ENCODE peak calls at places on chromosomes 12 and 14, in seven cellular contexts. One of them, this sample, is unnamed.

GRCh38 chr14:66009104-66009503 is 477.1 kb upstream of the CCDC196 start:
- DNase-seq in GM10248: no peak
- DNase-seq in HT-29: no peak
- DNase-seq in activated T-helper 1 cell treated with anti-CD3 and anti-CD28 coated beads, Interleukin-2, amount 50 U/mL, for 16 hours: no peak
- DNase-seq in HCEC 1CT: no peak
- DNase-seq in ACHN: peak; percentile 1
- DNase-seq in HEK293T: no peak
- DNase-seq in this sample: peak; percentile 56

GRCh38 chr14:93976477-93977057 is at the start of gene ASB2:
- DNase-seq in GM10248: no peak
- DNase-seq in HT-29: no peak
- DNase-seq in activated T-helper 1 cell treated with anti-CD3 and anti-CD28 coated beads, Interleukin-2, amount 50 U/mL, for 16 hours: no peak
- DNase-seq in HCEC 1CT: peak; percentile 57
- DNase-seq in ACHN: no peak
- DNase-seq in HEK293T: no peak
- DNase-seq in this sample: no peak

GRCh38 chr12:40622246-40622838 is 69.9 kb upstream of the CNTN1 start:
- DNase-seq in GM10248: peak; percentile 45
- DNase-seq in HT-29: peak; percentile 72
- DNase-seq in activated T-helper 1 cell treated with anti-CD3 and anti-CD28 coated beads, Interleukin-2, amount 50 U/mL, for 16 hours: no peak
- DNase-seq in HCEC 1CT: peak; percentile 72
- DNase-seq in ACHN: peak; percentile 69
- DNase-seq in HEK293T: peak; percentile 36
- DNase-seq in this sample: peak; percentile 59

GRCh38 chr12:68078737-68079136 is 80.8 kb downstream of the IFNG start:
- DNase-seq in GM10248: no peak
- DNase-seq in HT-29: no peak
- DNase-seq in activated T-helper 1 cell treated with anti-CD3 and anti-CD28 coated beads, Interleukin-2, amount 50 U/mL, for 16 hours: no peak
- DNase-seq in HCEC 1CT: no peak
- DNase-seq in ACHN: no peak
- DNase-seq in HEK293T: no peak
- DNase-seq in this sample: no peak

GRCh38 chr12:66132408-66132807 is 1.9 kb upstream of the LLPH start:
- DNase-seq in GM10248: no peak
- DNase-seq in HT-29: no peak
- DNase-seq in activated T-helper 1 cell treated with anti-CD3 and anti-CD28 coated beads, Interleukin-2, amount 50 U/mL, for 16 hours: no peak
- DNase-seq in HCEC 1CT: peak; percentile 90
- DNase-seq in ACHN: peak; percentile 97
- DNase-seq in HEK293T: no peak
- DNase-seq in this sample: peak; percentile 80

GRCh38 chr12:16352481-16352880 is 5.0 kb downstream of the MGST1 start:
- DNase-seq in GM10248: no peak
- DNase-seq in HT-29: no peak
- DNase-seq in activated T-helper 1 cell treated with anti-CD3 and anti-CD28 coated beads, Interleukin-2, amount 50 U/mL, for 16 hours: no peak
- DNase-seq in HCEC 1CT: peak; percentile 86
- DNase-seq in ACHN: no peak
- DNase-seq in HEK293T: no peak
- DNase-seq in this sample: peak; percentile 51

GRCh38 chr14:72049462-72049861 is 117.2 kb downstream of the RGS6 start:
- DNase-seq in GM10248: peak; percentile 16
- DNase-seq in HT-29: no peak
- DNase-seq in activated T-helper 1 cell treated with anti-CD3 and anti-CD28 coated beads, Interleukin-2, amount 50 U/mL, for 16 hours: no peak
- DNase-seq in HCEC 1CT: no peak
- DNase-seq in ACHN: no peak
- DNase-seq in HEK293T: no peak
- DNase-seq in this sample: no peak

GRCh38 chr14:98954347-98955000 is 317.5 kb downstream of the BCL11B start:
- DNase-seq in GM10248: no peak
- DNase-seq in HT-29: no peak
- DNase-seq in activated T-helper 1 cell treated with anti-CD3 and anti-CD28 coated beads, Interleukin-2, amount 50 U/mL, for 16 hours: no peak
- DNase-seq in HCEC 1CT: no peak
- DNase-seq in ACHN: no peak
- DNase-seq in HEK293T: no peak
- DNase-seq in this sample: no peak

GRCh38 chr12:129641916-129642315 is 261.9 kb downstream of the TMEM132D start:
- DNase-seq in GM10248: no peak
- DNase-seq in HT-29: no peak
- DNase-seq in activated T-helper 1 cell treated with anti-CD3 and anti-CD28 coated beads, Interleukin-2, amount 50 U/mL, for 16 hours: no peak
- DNase-seq in HCEC 1CT: no peak
- DNase-seq in ACHN: no peak
- DNase-seq in HEK293T: no peak
- DNase-seq in this sample: no peak

GRCh38 chr12:14911131-14911530 is 25.5 kb upstream of the MGP start:
- DNase-seq in GM10248: no peak
- DNase-seq in HT-29: no peak
- DNase-seq in activated T-helper 1 cell treated with anti-CD3 and anti-CD28 coated beads, Interleukin-2, amount 50 U/mL, for 16 hours: no peak
- DNase-seq in HCEC 1CT: no peak
- DNase-seq in ACHN: no peak
- DNase-seq in HEK293T: no peak
- DNase-seq in this sample: no peak

This sample was measured in astrocyte of the spinal cord.